ENCODE peak calls at places on chromosomes 16 and 17, in nine cellular contexts. Z is stimulated activated CD8-positive, alpha-beta memory T cell treated with anti-CD3 and anti-CD28 coated beads, Interleukin-4, amount 100 ng/mL, for 1 hour; L is endothelial cell; B is AG09309; F is activated CD4-positive, alpha-beta T cell treated with anti-CD3 and anti-CD28 coated beads, Interleukin-2, amount 10 ng/mL, durations not matched to agents 7 days and 5 days; M is putamen; G is NCI-H1105 treated with DMSO at 0.1 percent for 48 hours; P is PC-3; W is EL. S is an unnamed sample.

GRCh38 chr17:82160081-82160480 is 52.6 kb downstream of the CCDC57 start:
- DNase-seq in Z (no peak), L (no peak), B (no peak), F (no peak), M (no peak), G (no peak), P (peak; percentile 91), W (peak; percentile 15), S (no peak)

GRCh38 chr16:77599793-77600415 is 122.4 kb upstream of the NUDT7 start:
- DNase-seq in Z (no peak), L (peak; percentile 56), B (peak; percentile 20), F (peak; percentile 27), M (no peak), G (peak; percentile 44), P (peak; percentile 43), W (peak; percentile 11), S (peak; percentile 6)

GRCh38 chr16:15518412-15519351 is 84.3 kb downstream of the BMERB1 start:
- DNase-seq in Z (no peak), L (no peak), B (peak; percentile 54), F (no peak), M (no peak), G (no peak), P (peak; percentile 17), W (peak; percentile 44), S (peak; percentile 41)

GRCh38 chr17:1943432-1943802 is 81.7 kb downstream of the RTN4RL1 start:
- DNase-seq in Z (no peak), L (no peak), B (no peak), F (no peak), M (no peak), G (no peak), P (no peak), W (no peak), S (no peak)

GRCh38 chr16:50309527-50310307 is 43.4 kb downstream of the ADCY7 start:
- DNase-seq in Z (no peak), L (no peak), B (no peak), F (no peak), M (no peak), G (peak; percentile 35), P (no peak), W (no peak), S (peak; percentile 5)

GRCh38 chr17:76384987-76385891 is 830 bp downstream of the SPHK1 start:
- DNase-seq in Z (no peak), L (peak; percentile 36), B (no peak), F (peak; percentile 29), M (no peak), G (no peak), P (peak; percentile 64), W (peak; percentile 87), S (peak; percentile 76)

GRCh38 chr17:1498233-1498632 is 5.7 kb upstream of the MYO1C start:
- DNase-seq in Z (no peak), L (no peak), B (no peak), F (no peak), M (no peak), G (no peak), P (no peak), W (no peak), S (no peak)

GRCh38 chr17:59508999-59509398 is 56.4 kb upstream of the DHX40 start:
- DNase-seq in Z (no peak), L (no peak), B (no peak), F (no peak), M (no peak), G (no peak), P (no peak), W (no peak), S (no peak)

S was measured in hepatic stellate cell.